ENCODE peak calls at places on chromosomes 4 and X, in seven cellular contexts. U is bronchial epithelial cell, E is vagina, X is fibroblast of pulmonary artery, V is IMR-90, G is coronary artery, A is cardiac muscle cell. M is an unnamed sample.

GRCh38 chrX:97672608-97673007 is 788.9 kb downstream of the RPA4 start:
- DNase-seq in U (no peak), E (no peak), X (no peak), V (no peak), G (no peak), A (no peak), M (no peak)

GRCh38 chrX:112866175-112866574 is 25.5 kb upstream of the AMOT start:
- DNase-seq in U (no peak), E (no peak), X (no peak), V (peak), G (no peak), A (no peak), M (no peak)

GRCh38 chr4:8364848-8365350 is 75.6 kb downstream of the ACOX3 start:
- DNase-seq in U (no peak), E (no peak), X (no peak), V (no peak), G (no peak), A (no peak), M (no peak)

GRCh38 chr4:165364452-165365080 is 14.2 kb upstream of the CPE start:
- DNase-seq in U (peak), E (no peak), X (peak), V (no peak), G (no peak), A (peak), M (peak)

GRCh38 chr4:134627386-134627785 is 425.8 kb upstream of the PABPC4L start:
- DNase-seq in U (no peak), E (no peak), X (no peak), V (no peak), G (no peak), A (no peak), M (no peak)

GRCh38 chrX:40140706-40141499 is 43.1 kb upstream of the BCOR start:
- DNase-seq in U (no peak), E (no peak), X (peak), V (peak), G (peak), A (peak), M (no peak)

GRCh38 chr4:94076498-94076897 is 131.2 kb upstream of the SMARCAD1 start:
- DNase-seq in U (no peak), E (no peak), X (no peak), V (no peak), G (no peak), A (no peak), M (no peak)

GRCh38 chrX:20514358-20514757 is 247.6 kb upstream of the RPS6KA3 start:
- DNase-seq in U (peak), E (no peak), X (peak), V (peak), G (no peak), A (peak), M (peak)

GRCh38 chr4:90081432-90082195 is 45.6 kb upstream of the CCSER1 start:
- DNase-seq in U (no peak), E (no peak), X (no peak), V (no peak), G (no peak), A (no peak), M (no peak)
- TF ChIP-seq CTCF in U (no peak), E (no peak), X (no peak), V (no peak), G (no peak), A (no peak), M (no peak)

GRCh38 chr4:4788573-4788972 is 70.9 kb upstream of the MSX1 start:
- DNase-seq in U (no peak), E (no peak), X (no peak), V (no peak), G (no peak), A (no peak), M (no peak)

GRCh38 chr4:4789462-4789861 is 70.0 kb upstream of the MSX1 start:
- DNase-seq in U (no peak), E (no peak), X (no peak), V (no peak), G (no peak), A (no peak), M (no peak)

GRCh38 chr4:4794421-4794820 is 65.0 kb upstream of the MSX1 start:
- DNase-seq in U (no peak), E (no peak), X (no peak), V (no peak), G (no peak), A (no peak), M (no peak)

GRCh38 chr4:4791299-4791798 is 68.1 kb upstream of the MSX1 start:
- DNase-seq in U (no peak), E (no peak), X (no peak), V (peak), G (peak), A (no peak), M (no peak)

GRCh38 chr4:4792516-4792915 is 66.9 kb upstream of the MSX1 start:
- DNase-seq in U (no peak), E (no peak), X (peak), V (peak), G (no peak), A (peak), M (no peak)
- H3K4me3 ChIP-seq in U (no peak), E (no peak), X (no peak), V (no peak), G (no peak), A (no peak), M (no peak)

DNA sequence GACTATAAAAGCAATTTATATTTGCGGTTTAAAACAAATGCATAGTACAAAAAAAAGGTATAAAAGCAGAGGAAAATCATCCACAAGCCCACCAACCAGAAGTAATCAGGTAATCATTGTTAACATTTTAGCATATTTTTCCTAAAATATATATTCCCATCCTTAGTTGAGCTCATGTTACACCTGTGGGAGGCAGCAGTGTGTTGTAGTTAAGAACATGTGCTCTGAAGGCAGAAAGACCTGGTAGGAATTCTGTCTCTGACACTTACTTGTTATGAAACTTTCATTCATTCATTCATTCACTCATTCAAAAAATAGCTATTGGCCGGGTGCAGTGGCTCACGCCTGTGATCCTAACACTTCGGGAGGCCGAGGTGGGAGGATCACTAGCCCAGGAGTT is 15.4 kb upstream of the CDKL5 start:
- DNase-seq in U (peak), E (no peak), X (peak), V (peak), G (no peak), A (peak), M (peak)
- TF ChIP-seq CTCF in U (peak), E (no peak), X (peak), V (peak), G (no peak), A (peak), M (peak)

GRCh38 chrX:47078129-47079043 is at the start of gene RGN:
- DNase-seq in U (no peak), E (no peak), X (no peak), V (no peak), G (no peak), A (no peak), M (no peak)
- H3K4me3 ChIP-seq in U (peak), E (peak), X (peak), V (no peak), G (peak), A (no peak), M (peak)

GRCh38 chrX:120450163-120450562 is 18.9 kb downstream of the LAMP2 start:
- DNase-seq in U (no peak), E (no peak), X (no peak), V (no peak), G (no peak), A (peak), M (no peak)
- TF ChIP-seq CTCF in U (no peak), E (no peak), X (peak), V (peak), G (no peak), A (peak), M (peak)

DNA sequence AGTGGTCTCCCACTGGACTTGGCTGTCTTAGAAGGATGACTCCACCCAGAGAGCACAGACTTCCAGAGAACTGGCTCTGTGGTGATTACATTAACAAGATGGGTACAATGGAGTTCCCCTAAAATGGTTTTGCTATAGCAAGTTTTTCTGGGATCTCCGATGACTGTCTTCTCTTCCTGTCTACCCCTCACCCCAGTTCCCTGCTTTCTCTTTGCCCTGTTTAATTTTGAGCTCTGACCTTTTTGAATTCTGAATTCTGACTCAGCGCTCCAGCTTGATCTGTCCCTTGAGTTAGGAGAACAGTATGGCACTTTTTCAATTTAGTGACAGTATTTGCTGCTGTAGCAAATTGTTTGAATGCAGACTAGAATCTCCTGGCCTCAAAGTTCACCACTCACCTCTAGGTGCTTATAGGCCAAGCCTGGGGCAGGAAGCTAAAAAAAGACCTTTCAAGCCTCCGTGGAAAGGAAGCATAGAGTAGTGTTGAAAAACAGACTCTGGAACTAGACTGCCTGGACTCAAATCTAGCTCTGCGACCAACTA is 7.0 kb downstream of the MSN start:
- DNase-seq in U (no peak), E (no peak), X (no peak), V (peak), G (no peak), A (no peak), M (no peak)
- H3K4me3 ChIP-seq in U (no peak), E (no peak), X (no peak), V (no peak), G (peak), A (no peak), M (no peak)

GRCh38 chr4:110508827-110509446 is 33.0 kb downstream of the ENPEP start:
- DNase-seq in U (peak), E (no peak), X (peak), V (peak), G (no peak), A (peak), M (peak)
- TF ChIP-seq CTCF in U (no peak), E (no peak), X (peak), V (peak), G (no peak), A (peak), M (peak)

GRCh38 chr4:64584981-64585557 is 175.8 kb upstream of the TECRL start:
- DNase-seq in U (peak), E (no peak), X (peak), V (peak), G (no peak), A (peak), M (peak)

GRCh38 chr4:64584125-64584524 is 174.9 kb upstream of the TECRL start:
- DNase-seq in U (no peak), E (no peak), X (peak), V (no peak), G (no peak), A (peak), M (no peak)

GRCh38 chr4:64581422-64581821 is 172.2 kb upstream of the TECRL start:
- DNase-seq in U (peak), E (no peak), X (peak), V (peak), G (no peak), A (peak), M (peak)

DNA sequence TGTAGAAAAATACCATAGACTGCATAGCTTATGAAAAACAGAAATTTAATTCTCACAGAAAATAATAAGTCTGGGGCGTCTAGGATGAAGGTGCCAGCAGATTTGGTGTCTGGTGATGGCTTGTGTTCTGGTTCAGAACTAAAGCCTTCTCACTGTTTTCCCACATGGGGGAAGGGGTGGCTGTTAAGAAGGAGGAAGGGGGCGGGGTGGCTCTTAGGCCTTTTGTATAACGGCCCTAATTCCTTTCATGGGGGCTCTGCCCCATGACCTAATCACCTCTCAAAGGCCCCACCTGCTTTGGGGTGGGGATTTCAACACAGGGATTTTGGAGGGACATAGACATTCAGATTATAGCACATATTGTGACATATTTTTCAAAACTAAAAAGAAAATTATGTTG is 173.2 kb upstream of the TECRL start:
- DNase-seq in U (no peak), E (no peak), X (no peak), V (no peak), G (no peak), A (no peak), M (no peak)
- H3K4me3 ChIP-seq in U (no peak), E (no peak), X (no peak), V (no peak), G (no peak), A (no peak), M (no peak)